ENCODE peak calls at places on chromosomes 5 and 9, in eight cellular contexts. H is GM23248, T is stomach, I is left lung, J is ovary, K is hepatocyte, Q is PC-9, R is suprapubic skin. A is an unnamed sample.

GRCh38 chr5:66642538-66642937 is 46.3 kb downstream of the MAST4 start:
- DNase-seq in H (no peak), T (no peak), I (no peak), J (no peak), K (no peak), Q (no peak), R (no peak), A (no peak)

GRCh38 chr9:87681271-87682061 is 44.5 kb upstream of the CTSL start:
- DNase-seq in H (no peak), T (no peak), I (no peak), J (no peak), K (peak; percentile 4), Q (no peak), R (no peak), A (no peak)

GRCh38 chr9:105676351-105676923 is 14.2 kb downstream of the TAL2 start:
- DNase-seq in H (no peak), T (no peak), I (no peak), J (no peak), K (no peak), Q (no peak), R (no peak), A (no peak)

GRCh38 chr5:41708604-41708940 is 161.7 kb downstream of the OXCT1 start:
- DNase-seq in H (no peak), T (no peak), I (no peak), J (no peak), K (no peak), Q (no peak), R (no peak), A (no peak)

GRCh38 chr5:120546922-120547321 is 82.8 kb downstream of the PRR16 start:
- DNase-seq in H (no peak), T (no peak), I (no peak), J (no peak), K (no peak), Q (no peak), R (no peak), A (no peak)

GRCh38 chr9:87711857-87712800 is 13.8 kb upstream of the CTSL start:
- DNase-seq in H (peak; percentile 97), T (no peak), I (peak; percentile 51), J (no peak), K (peak; percentile 65), Q (peak; percentile 41), R (peak; percentile 85), A (no peak)

GRCh38 chr5:137194300-137194699 is 304.8 kb downstream of the SPOCK1 start:
- DNase-seq in H (no peak), T (no peak), I (no peak), J (no peak), K (no peak), Q (no peak), R (no peak), A (no peak)

GRCh38 chr9:18185196-18185595 is 288.8 kb upstream of the ADAMTSL1 start:
- DNase-seq in H (no peak), T (no peak), I (no peak), J (no peak), K (peak; percentile 60), Q (no peak), R (no peak), A (no peak)

GRCh38 chr5:543755-544674 is 19.8 kb upstream of the SLC9A3 start:
- DNase-seq in H (no peak), T (peak; percentile 56), I (peak; percentile 80), J (no peak), K (no peak), Q (no peak), R (peak; percentile 64), A (no peak)

GRCh38 chr5:159928122-159928960 is 12.1 kb downstream of the ADRA1B start:
- DNase-seq in H (peak; percentile 95), T (no peak), I (no peak), J (no peak), K (no peak), Q (peak; percentile 67), R (no peak), A (no peak)

GRCh38 chr5:31711935-31712592 is 73.1 kb downstream of the PDZD2 start:
- DNase-seq in H (no peak), T (no peak), I (no peak), J (peak; percentile 40), K (no peak), Q (no peak), R (no peak), A (peak; percentile 40)

GRCh38 chr9:69376651-69377050 is 51.6 kb downstream of the ENTREP1 start:
- DNase-seq in H (peak; percentile 91), T (peak; percentile 33), I (peak; percentile 72), J (peak; percentile 54), K (peak; percentile 20), Q (peak; percentile 47), R (no peak), A (no peak)

GRCh38 chr5:172542651-172543131 is 88.4 kb upstream of the SH3PXD2B start:
- DNase-seq in H (no peak), T (peak; percentile 10), I (peak; percentile 25), J (no peak), K (no peak), Q (no peak), R (peak; percentile 43), A (no peak)

GRCh38 chr5:34452170-34452828 is 203.8 kb upstream of the RAI14 start:
- DNase-seq in H (peak; percentile 50), T (no peak), I (no peak), J (no peak), K (peak; percentile 38), Q (peak; percentile 40), R (no peak), A (no peak)

GRCh38 chr5:2740849-2741555 is 10.5 kb downstream of the IRX2 start:
- DNase-seq in H (peak; percentile 73), T (no peak), I (no peak), J (no peak), K (no peak), Q (no peak), R (no peak), A (no peak)

GRCh38 chr9:126617740-126618133 is 4.0 kb downstream of the LMX1B start:
- DNase-seq in H (no peak), T (no peak), I (no peak), J (no peak), K (no peak), Q (no peak), R (no peak), A (no peak)

GRCh38 chr9:126620478-126620877 is 6.8 kb downstream of the LMX1B start:
- DNase-seq in H (no peak), T (no peak), I (no peak), J (no peak), K (no peak), Q (no peak), R (no peak), A (no peak)

GRCh38 chr9:126618200-126618589 is 4.5 kb downstream of the LMX1B start:
- DNase-seq in H (no peak), T (no peak), I (no peak), J (no peak), K (no peak), Q (no peak), R (no peak), A (no peak)

GRCh38 chr9:126618590-126619335 is 5.0 kb downstream of the LMX1B start:
- DNase-seq in H (no peak), T (no peak), I (no peak), J (no peak), K (no peak), Q (no peak), R (no peak), A (no peak)

GRCh38 chr9:126619336-126619919 is 5.7 kb downstream of the LMX1B start:
- DNase-seq in H (no peak), T (no peak), I (no peak), J (no peak), K (no peak), Q (no peak), R (no peak), A (no peak)
- H3K4me3 ChIP-seq in H (no peak overlapping the region), T (no peak overlapping the region), I (no peak overlapping the region), J (no peak overlapping the region), K (no peak overlapping the region), Q (no peak overlapping the region), R (no peak overlapping the region), A (no peak overlapping the region)

GRCh38 chr5:149775785-149776184 is 45.7 kb downstream of the PPARGC1B start:
- DNase-seq in H (no peak), T (no peak), I (no peak), J (no peak), K (peak; percentile 46), Q (no peak), R (no peak), A (no peak)
- H3K4me1 ChIP-seq in H (no peaks in the 10 kb centered on the region), T (peaks cover 54% of the 10 kb centered on the region), I (no peaks in the 10 kb centered on the region), J (peaks cover 2% of the 10 kb centered on the region), K (peaks cover 18% of the 10 kb centered on the region), Q (peaks cover 31% of the 10 kb centered on the region), R (peaks cover 53% of the 10 kb centered on the region), A (no peaks in the 10 kb centered on the region)

GRCh38 chr9:14277202-14277601 is 36.7 kb downstream of the NFIB start:
- DNase-seq in H (peak; percentile 69), T (no peak), I (no peak), J (peak; percentile 27), K (no peak), Q (no peak), R (no peak), A (no peak)
- H3K4me3 ChIP-seq in H (peak overlapping the region; percentile 41), T (no peak overlapping the region), I (no peak overlapping the region), J (no peak overlapping the region), K (no peak overlapping the region), Q (no peak overlapping the region), R (no peak overlapping the region), A (no peak overlapping the region)

GRCh38 chr9:16681659-16681990 is 188.8 kb downstream of the BNC2 start:
- DNase-seq in H (no peak), T (no peak), I (no peak), J (no peak), K (no peak), Q (no peak), R (no peak), A (no peak)

GRCh38 chr9:16675131-16675530 is 195.3 kb downstream of the BNC2 start:
- DNase-seq in H (peak; percentile 34), T (no peak), I (no peak), J (no peak), K (no peak), Q (no peak), R (no peak), A (no peak)

GRCh38 chr9:16676547-16676946 is 193.9 kb downstream of the BNC2 start:
- DNase-seq in H (no peak), T (no peak), I (no peak), J (no peak), K (no peak), Q (no peak), R (no peak), A (no peak)

GRCh38 chr9:16679327-16679821 is 191.1 kb downstream of the BNC2 start:
- DNase-seq in H (peak; percentile 87), T (no peak), I (no peak), J (no peak), K (no peak), Q (no peak), R (no peak), A (no peak)

DNA sequence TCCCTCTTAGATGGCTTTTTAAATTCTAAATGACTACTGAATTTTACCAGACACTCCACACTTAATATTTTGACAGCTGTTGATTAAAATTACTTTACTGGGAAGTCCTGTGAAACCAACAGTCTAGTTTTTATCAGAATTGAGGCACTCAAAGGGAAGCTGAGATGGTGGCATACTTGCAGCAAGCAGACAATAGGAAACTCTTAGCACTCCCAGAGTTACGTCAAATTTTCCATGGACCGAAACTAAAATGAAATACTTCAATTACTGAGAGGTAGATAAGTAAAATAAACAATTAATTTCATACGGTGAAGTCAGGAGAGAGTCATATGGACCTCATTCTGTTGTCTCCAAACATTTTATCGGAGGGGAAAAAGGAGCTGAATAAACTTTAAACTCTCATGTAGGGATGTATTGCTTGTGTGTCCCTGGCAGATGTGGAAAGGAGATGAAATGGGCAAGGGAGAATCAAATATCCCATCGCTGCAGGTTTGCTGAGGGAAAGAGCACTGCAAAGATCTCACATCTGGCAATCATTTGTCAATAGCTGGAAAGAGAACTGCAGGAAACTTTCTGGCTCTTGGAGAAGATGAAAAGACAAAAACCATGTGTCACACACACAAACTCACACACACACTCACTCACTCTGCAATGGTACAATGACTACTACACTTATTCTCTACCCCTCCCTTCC is 189.4 kb downstream of the BNC2 start:
- DNase-seq in H (peak; percentile 70), T (no peak), I (no peak), J (no peak), K (peak; percentile 22), Q (no peak), R (no peak), A (no peak)
- H3K4me1 ChIP-seq in H (peaks cover 38% of the 10 kb centered on the region), T (no peaks in the 10 kb centered on the region), I (no peaks in the 10 kb centered on the region), J (peaks cover 16% of the 10 kb centered on the region), K (peaks cover 10% of the 10 kb centered on the region), Q (no peaks in the 10 kb centered on the region), R (peaks cover 16% of the 10 kb centered on the region), A (peaks cover 5% of the 10 kb centered on the region)